ENCODE peak calls at places on chromosomes 2 and 18, in five cellular contexts. A is ovary, F is neural progenitor cell, W is heart right ventricle, Q is GM20000. K is an unnamed sample.

GRCh38 chr2:124039032-124039431 is 13.9 kb downstream of the CNTNAP5 start:
- DNase-seq in A (no peak), F (no peak), W (no peak), Q (no peak), K (no peak)

GRCh38 chr2:101340141-101340541 is 31.6 kb upstream of the RNF149 start:
- DNase-seq in A (no peak), F (peak; percentile 35), W (no peak), Q (no peak), K (no peak)

GRCh38 chr18:40868110-40868858 is 1086.8 kb upstream of the PIK3C3 start:
- DNase-seq in A (no peak), F (no peak), W (no peak), Q (no peak), K (no peak)

GRCh38 chr2:56191617-56192016 is 7.8 kb downstream of the CCDC85A start:
- DNase-seq in A (no peak), F (peak; percentile 64), W (peak; percentile 24), Q (no peak), K (peak; percentile 56)

GRCh38 chr2:68726608-68727367 is 7.8 kb upstream of the ARHGAP25 start:
- DNase-seq in A (no peak), F (no peak), W (no peak), Q (peak; percentile 60), K (no peak)

GRCh38 chr2:9149726-9150567 is 56.7 kb upstream of the ASAP2 start:
- DNase-seq in A (no peak), F (no peak), W (no peak), Q (no peak), K (no peak)

GRCh38 chr18:1383465-1383864 is 478.8 kb downstream of the ADCYAP1 start:
- DNase-seq in A (no peak), F (no peak), W (no peak), Q (no peak), K (no peak)

GRCh38 chr2:219065484-219065883 is 4.8 kb upstream of the IHH start:
- DNase-seq in A (no peak), F (no peak), W (no peak), Q (no peak), K (no peak)

GRCh38 chr2:241391892-241392665 is 36.0 kb downstream of the FARP2 start:
- DNase-seq in A (peak; percentile 28), F (peak; percentile 66), W (no peak), Q (peak; percentile 45), K (peak; percentile 54)

GRCh38 chr18:12278153-12278764 is 24.1 kb downstream of the CIDEA start:
- DNase-seq in A (no peak), F (peak; percentile 38), W (no peak), Q (no peak), K (peak; percentile 25)

GRCh38 chr18:65751145-65752085 is 603 bp downstream of the CDH7 start:
- DNase-seq in A (no peak), F (peak; percentile 59), W (no peak), Q (no peak), K (peak; percentile 9)

GRCh38 chr2:146716591-146716990 is 1128.2 kb upstream of the ACVR2A start:
- DNase-seq in A (no peak), F (no peak), W (no peak), Q (no peak), K (no peak)

GRCh38 chr2:122634261-122634660 is 878.8 kb downstream of the TSN start:
- DNase-seq in A (no peak), F (no peak), W (no peak), Q (no peak), K (no peak)

GRCh38 chr18:28468903-28469302 is 292.0 kb upstream of the CDH2 start:
- DNase-seq in A (no peak), F (no peak), W (no peak), Q (no peak), K (no peak)

GRCh38 chr2:134206573-134206972 is 47.3 kb upstream of the MGAT5 start:
- DNase-seq in A (no peak), F (no peak), W (peak; percentile 54), Q (no peak), K (no peak)

GRCh38 chr2:42116195-42117181 is 52.7 kb upstream of the EML4 start:
- DNase-seq in A (no peak), F (no peak), W (no peak), Q (no peak), K (no peak)

GRCh38 chr2:50694798-50695197 is 337.1 kb downstream of the NRXN1 start:
- DNase-seq in A (no peak), F (no peak), W (no peak), Q (no peak), K (no peak)

GRCh38 chr2:178417916-178418315 is 33.1 kb downstream of the PRKRA start:
- DNase-seq in A (no peak), F (no peak), W (no peak), Q (no peak), K (no peak)

GRCh38 chr2:45622704-45623103 is 11.6 kb upstream of the SRBD1 start:
- DNase-seq in A (no peak), F (no peak), W (no peak), Q (no peak), K (no peak)

GRCh38 chr2:71716697-71717624 is 263.6 kb downstream of the DYSF start:
- DNase-seq in A (peak; percentile 36), F (no peak), W (peak; percentile 94), Q (no peak), K (peak; percentile 6)

GRCh38 chr2:238803996-238804395 is 43.9 kb upstream of the TWIST2 start:
- DNase-seq in A (no peak), F (no peak), W (no peak), Q (no peak), K (no peak)

GRCh38 chr2:14951569-14952285 is 319.2 kb downstream of the LRATD1 start:
- DNase-seq in A (no peak), F (no peak), W (no peak), Q (no peak), K (peak; percentile 57)

GRCh38 chr2:127022817-127023216 is 84.1 kb downstream of the BIN1 start:
- DNase-seq in A (no peak), F (no peak), W (no peak), Q (no peak), K (no peak)

GRCh38 chr2:127607399-127607908 is 38.5 kb upstream of the GPR17 start:
- DNase-seq in A (no peak), F (no peak), W (no peak), Q (no peak), K (peak; percentile 3)

K was measured in WERI-Rb-1.